ENCODE peak calls at places on chromosomes 16 and 17, in five cellular contexts. L is AG10803, H is HFFc6, N is BE2C, J is GM10248. Q is an unnamed sample.

GRCh38 chr17:54771409-54771808 is 129.2 kb upstream of the TOM1L1 start:
- DNase-seq in L (no peak), H (no peak), N (no peak), J (no peak), Q (no peak)

GRCh38 chr17:2299756-2300155 is 3.8 kb downstream of the SMG6 start:
- DNase-seq in L (no peak), H (no peak), N (no peak), J (no peak), Q (peak)

GRCh38 chr17:68658999-68659780 is 58.0 kb upstream of the FAM20A start:
- DNase-seq in L (no peak), H (no peak), N (no peak), J (no peak), Q (no peak)

GRCh38 chr17:19273731-19274130 is 36.6 kb downstream of the EPN2 start:
- DNase-seq in L (no peak), H (no peak), N (no peak), J (no peak), Q (no peak)

GRCh38 chr17:41975099-41976083 is 8.8 kb downstream of the CNP start:
- DNase-seq in L (peak), H (peak), N (no peak), J (no peak), Q (peak)

GRCh38 chr17:42759982-42760651 is 910 bp upstream of the RAMP2 start:
- DNase-seq in L (no peak), H (no peak), N (no peak), J (peak), Q (no peak)

GRCh38 chr16:69932228-69932627 is 18.9 kb upstream of the CLEC18A start:
- DNase-seq in L (no peak), H (no peak), N (no peak), J (no peak), Q (no peak)

GRCh38 chr16:29848420-29849297 is 14.4 kb downstream of the CDIPT start:
- DNase-seq in L (peak), H (peak), N (peak), J (peak), Q (peak)

GRCh38 chr16:53457670-53458069 is 23.4 kb downstream of the RBL2 start:
- DNase-seq in L (no peak), H (no peak), N (no peak), J (peak), Q (no peak)

GRCh38 chr16:25063102-25063501 is 47.9 kb upstream of the ARHGAP17 start:
- DNase-seq in L (no peak), H (no peak), N (no peak), J (peak), Q (no peak)

GRCh38 chr17:33562792-33563191 is 269.7 kb upstream of the ASIC2 start:
- DNase-seq in L (peak), H (no peak), N (no peak), J (no peak), Q (no peak)
- TF ChIP-seq CTCF in L (no peak), H (no peak), N (peak), J (no peak), Q (no peak)

GRCh38 chr17:33520404-33521032 is 227.4 kb upstream of the ASIC2 start:
- DNase-seq in L (peak), H (no peak), N (peak), J (peak), Q (no peak)
- TF ChIP-seq CTCF in L (peak), H (peak), N (peak), J (peak), Q (peak)

DNA sequence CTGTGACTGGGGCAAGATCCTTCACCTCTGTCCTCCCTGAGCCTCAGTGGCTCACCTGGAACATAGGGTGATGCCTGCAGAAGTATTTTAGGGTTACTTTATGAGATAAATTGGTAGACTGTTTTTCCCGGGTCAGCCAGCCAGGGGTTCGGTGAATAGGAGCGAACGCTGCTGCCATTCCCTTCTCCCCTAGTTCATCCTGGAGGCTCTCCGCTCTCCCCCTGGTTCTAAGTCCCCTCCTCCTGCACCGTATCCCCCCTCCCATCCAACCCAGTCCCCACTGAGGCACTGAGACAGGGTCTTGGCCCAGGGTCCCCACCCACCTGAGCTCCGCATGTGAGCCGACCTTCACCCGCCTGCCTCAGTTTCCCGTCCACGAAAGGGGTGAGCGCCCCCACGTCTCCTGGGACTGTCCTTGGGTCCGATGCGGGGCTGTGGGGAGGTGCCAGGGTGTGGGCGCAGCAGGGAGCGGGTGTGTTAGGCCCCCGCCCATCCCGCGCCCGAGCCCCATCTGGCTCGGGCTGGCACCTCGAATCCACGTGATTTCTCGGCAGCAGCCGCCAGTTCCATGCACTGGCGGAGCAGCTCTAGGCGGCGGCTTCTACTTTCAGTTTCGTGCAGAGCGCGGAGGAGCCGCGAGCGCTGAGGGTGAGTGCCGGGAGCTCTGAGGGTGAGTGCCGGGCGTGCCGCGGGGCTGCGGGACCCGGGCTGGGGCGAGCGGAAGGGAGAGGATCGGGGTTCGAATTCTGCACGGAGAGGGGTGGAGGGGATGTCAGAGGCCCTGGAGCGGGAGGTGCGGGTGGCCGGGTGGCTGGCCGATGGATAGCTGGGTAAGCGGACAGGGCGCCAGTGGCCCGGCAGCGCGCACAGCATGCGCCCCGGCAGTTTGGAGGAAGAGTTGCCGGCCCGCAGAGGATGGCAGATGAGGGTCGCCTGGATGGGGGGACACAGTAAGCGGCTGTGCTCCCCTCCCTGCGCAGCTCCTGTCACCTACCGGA is at the start of gene NLRC5:
- DNase-seq in L (peak), H (peak), N (peak), J (peak), Q (peak)
- TF ChIP-seq CTCF in L (no peak), H (no peak), N (no peak), J (no peak), Q (no peak)

DNA sequence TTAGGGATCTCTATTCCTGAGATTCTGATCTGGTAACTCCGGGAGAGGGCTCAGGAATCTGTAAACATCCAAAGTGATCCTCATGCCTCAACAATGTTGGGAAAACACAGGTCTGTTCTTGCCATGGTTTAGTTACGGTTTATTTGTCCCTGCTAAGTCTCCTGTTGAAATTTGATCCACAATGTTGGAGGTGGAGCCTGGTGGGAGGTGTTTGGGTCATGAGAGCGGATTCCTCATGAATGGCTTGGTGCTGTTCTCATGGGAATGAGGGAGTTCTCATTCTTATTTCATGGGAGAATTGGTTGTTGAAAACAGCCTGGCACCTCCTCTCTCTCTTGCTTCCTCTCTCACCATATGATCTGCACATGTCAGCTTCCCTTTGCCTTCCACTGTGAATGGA is 608.6 kb upstream of the GOT2 start:
- DNase-seq in L (no peak), H (no peak), N (no peak), J (no peak), Q (no peak)
- TF ChIP-seq CTCF in L (no peak), H (no peak), N (no peak), J (no peak), Q (no peak)

GRCh38 chr16:21685034-21685455 is 21.3 kb downstream of the OTOA start:
- DNase-seq in L (no peak), H (no peak), N (no peak), J (no peak), Q (no peak)

GRCh38 chr16:21689107-21689506 is 25.3 kb downstream of the OTOA start:
- DNase-seq in L (no peak), H (no peak), N (no peak), J (no peak), Q (no peak)

GRCh38 chr16:21683184-21683583 is 19.4 kb downstream of the OTOA start:
- DNase-seq in L (no peak), H (no peak), N (no peak), J (no peak), Q (no peak)

DNA sequence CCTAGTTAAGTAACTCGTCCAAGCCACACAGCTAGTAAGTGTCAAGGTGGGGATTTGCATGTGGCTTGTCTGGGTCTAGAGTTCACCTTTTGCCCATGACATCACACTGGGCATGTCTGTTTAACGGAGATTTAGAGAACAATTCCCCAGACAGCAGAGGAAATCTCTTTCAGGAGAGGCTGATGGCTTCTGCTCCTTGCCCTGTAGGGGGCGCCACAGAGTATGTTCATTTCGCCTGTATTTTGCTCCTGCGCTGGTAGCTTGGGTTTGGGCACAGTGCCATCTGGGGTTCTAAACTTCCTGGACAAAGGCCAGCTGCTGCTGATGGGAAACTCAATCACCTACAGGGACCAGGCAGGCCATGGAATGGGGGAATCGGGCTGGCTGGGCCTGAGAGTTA is 20.4 kb downstream of the OTOA start:
- DNase-seq in L (no peak), H (no peak), N (peak), J (peak), Q (no peak)
- TF ChIP-seq CTCF in L (peak), H (peak), N (peak), J (peak), Q (no peak)

DNA sequence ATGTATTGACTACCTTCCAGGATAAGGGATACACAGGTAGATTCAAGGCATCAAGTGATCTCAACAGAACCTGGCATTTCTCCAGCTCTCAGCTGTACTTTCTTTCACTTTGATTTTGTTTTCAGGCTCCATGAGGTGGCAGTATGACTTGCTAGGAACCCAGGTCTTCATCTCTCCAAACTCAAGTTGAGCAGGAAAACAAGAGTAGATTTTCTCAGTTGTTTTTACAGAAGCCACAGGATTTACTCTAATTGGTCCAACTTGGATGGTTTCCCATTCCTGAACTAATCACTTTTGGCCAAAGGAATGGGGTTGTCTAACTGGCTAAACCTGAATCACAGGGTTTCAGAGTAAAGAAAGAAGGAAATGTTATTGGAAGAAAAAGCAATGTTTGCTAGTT is 146.6 kb downstream of the TRIM37 start:
- DNase-seq in L (peak), H (peak), N (no peak), J (peak), Q (no peak)
- TF ChIP-seq CTCF in L (peak), H (peak), N (peak), J (peak), Q (no peak)

GRCh38 chr16:57299009-57299718 is 14.7 kb upstream of the PLLP start:
- DNase-seq in L (no peak), H (no peak), N (peak), J (no peak), Q (peak)

GRCh38 chr16:57297856-57298255 is 13.4 kb upstream of the PLLP start:
- DNase-seq in L (no peak), H (no peak), N (no peak), J (no peak), Q (no peak)

GRCh38 chr16:57301126-57301817 is 16.8 kb upstream of the PLLP start:
- DNase-seq in L (no peak), H (no peak), N (no peak), J (no peak), Q (no peak)

GRCh38 chr16:57300387-57301125 is 16.1 kb upstream of the PLLP start:
- DNase-seq in L (peak), H (peak), N (peak), J (peak), Q (peak)

DNA sequence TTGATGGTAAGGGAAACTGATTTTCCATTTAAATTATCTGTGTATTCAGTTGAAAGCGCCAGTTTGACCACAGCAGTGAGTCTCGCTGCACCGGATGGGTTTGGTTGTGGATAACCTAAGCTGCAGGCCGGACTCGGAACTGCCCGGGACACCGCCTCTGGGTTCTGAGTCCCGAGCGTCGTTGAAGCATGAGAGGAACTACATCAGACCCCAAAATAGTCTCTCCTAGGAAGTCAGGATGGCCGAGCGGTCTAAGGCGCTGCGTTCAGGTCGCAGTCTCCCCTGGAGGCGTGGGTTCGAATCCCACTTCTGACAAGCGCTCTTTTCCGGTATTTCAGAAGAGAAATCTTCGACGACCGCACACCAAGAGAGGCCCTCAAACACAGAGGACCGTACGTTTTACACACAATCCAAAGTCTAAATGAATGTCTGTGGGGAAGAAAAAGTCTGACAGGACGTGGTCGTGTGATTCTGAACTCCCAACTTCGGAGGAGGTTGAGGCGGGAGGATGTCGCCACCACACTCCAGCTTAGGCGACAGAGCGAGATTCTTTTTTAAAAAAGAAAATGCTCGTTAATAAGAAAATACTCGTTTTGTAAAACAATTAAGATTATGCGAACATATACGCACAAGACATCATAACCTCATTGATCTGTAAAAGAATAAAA is 15.4 kb upstream of the PLLP start:
- DNase-seq in L (peak), H (peak), N (peak), J (peak), Q (peak)
- TF ChIP-seq CTCF in L (peak), H (peak), N (no peak), J (no peak), Q (no peak)